ENCODE peak calls at places on chromosomes 3 and 15, in six cellular contexts. J, A, M, P, W and Q are unnamed samples.

GRCh38 chr15:33242165-33242564 is 47.7 kb upstream of the FMN1 start:
- DNase-seq in J (no peak), A (no peak), M (no peak), P (no peak), W (no peak), Q (no peak)

GRCh38 chr3:58009026-58009748 is 965 bp downstream of the FLNB start:
- DNase-seq in J (peak), A (no peak), M (peak), P (peak), W (no peak), Q (no peak)

GRCh38 chr15:99980791-99981190 is 247.6 kb upstream of the LYSMD4 start:
- DNase-seq in J (no peak), A (no peak), M (no peak), P (no peak), W (no peak), Q (no peak)

GRCh38 chr15:72599855-72600464 is 54.5 kb upstream of the GOLGA6B start:
- DNase-seq in J (peak), A (no peak), M (peak), P (peak), W (no peak), Q (peak)

GRCh38 chr15:60590935-60591490 is 112.1 kb upstream of the ICE2 start:
- DNase-seq in J (peak), A (peak), M (peak), P (peak), W (no peak), Q (peak)

GRCh38 chr15:92928351-92928750 is 28.2 kb downstream of the CHD2 start:
- DNase-seq in J (no peak), A (no peak), M (no peak), P (no peak), W (no peak), Q (no peak)

GRCh38 chr3:51338632-51339031 is 46.5 kb upstream of the MANF start:
- DNase-seq in J (no peak), A (peak), M (no peak), P (peak), W (no peak), Q (no peak)

GRCh38 chr3:101816215-101817149 is 32.8 kb upstream of the NFKBIZ start:
- DNase-seq in J (no peak), A (no peak), M (no peak), P (no peak), W (no peak), Q (no peak)

GRCh38 chr15:50653156-50653743 is 33.3 kb downstream of the TRPM7 start:
- DNase-seq in J (no peak), A (no peak), M (no peak), P (no peak), W (no peak), Q (no peak)

GRCh38 chr3:161221881-161222600 is 930 bp downstream of the NMD3 start:
- DNase-seq in J (peak), A (no peak), M (no peak), P (peak), W (no peak), Q (peak)

GRCh38 chr3:161220850-161221753 is at the start of gene NMD3:
- DNase-seq in J (peak), A (peak), M (peak), P (peak), W (peak), Q (peak)

GRCh38 chr3:161222662-161223061 is 1.6 kb downstream of the NMD3 start:
- DNase-seq in J (no peak), A (no peak), M (no peak), P (no peak), W (no peak), Q (no peak)

GRCh38 chr3:161219495-161219894 is 1.6 kb upstream of the NMD3 start:
- DNase-seq in J (no peak), A (no peak), M (no peak), P (no peak), W (no peak), Q (no peak)

DNA sequence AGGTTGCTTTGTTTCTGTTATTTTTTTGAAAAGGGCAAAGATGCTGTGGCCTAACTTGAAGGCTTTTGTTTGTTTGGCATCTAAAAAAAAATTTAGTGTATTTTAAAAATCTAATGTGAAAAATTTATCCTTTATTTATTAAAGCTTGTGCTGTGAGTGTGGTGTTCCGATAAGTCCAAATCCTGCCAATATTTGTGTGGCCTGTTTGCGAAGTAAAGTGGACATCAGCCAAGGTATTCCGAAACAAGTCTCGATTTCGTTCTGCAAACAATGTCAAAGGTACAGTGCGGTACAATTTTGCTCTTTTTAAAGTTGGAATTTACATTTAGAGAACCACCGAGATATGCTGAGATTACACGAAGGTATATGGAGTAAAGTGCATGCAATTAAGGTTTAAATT is 3.7 kb downstream of the NMD3 start:
- DNase-seq in J (no peak), A (no peak), M (no peak), P (peak), W (no peak), Q (no peak)
- H3K27ac ChIP-seq in J (no peak), A (no peak), M (no peak), P (no peak), W (no peak), Q (no peak)

GRCh38 chr3:124950026-124950425 is 15.5 kb upstream of the MUC13 start:
- DNase-seq in J (no peak), A (no peak), M (no peak), P (no peak), W (no peak), Q (no peak)

GRCh38 chr3:124951511-124952390 is 17.2 kb upstream of the MUC13 start:
- DNase-seq in J (no peak), A (no peak), M (no peak), P (no peak), W (no peak), Q (peak)

GRCh38 chr3:124952456-124952855 is 17.9 kb upstream of the MUC13 start:
- DNase-seq in J (no peak), A (no peak), M (no peak), P (no peak), W (no peak), Q (no peak)
- H3K27ac ChIP-seq in J (no peak), A (no peak), M (no peak), P (no peak), W (no peak), Q (no peak)

GRCh38 chr3:127409421-127410136 is 121.7 kb upstream of the PRR20G start:
- DNase-seq in J (no peak), A (peak), M (no peak), P (no peak), W (no peak), Q (no peak)

GRCh38 chr3:127410678-127411077 is 122.8 kb upstream of the PRR20G start:
- DNase-seq in J (no peak), A (peak), M (no peak), P (no peak), W (no peak), Q (no peak)

GRCh38 chr3:127410137-127410488 is 122.3 kb upstream of the PRR20G start:
- DNase-seq in J (no peak), A (peak), M (no peak), P (no peak), W (no peak), Q (no peak)

GRCh38 chr3:127412578-127413317 is 124.9 kb upstream of the PRR20G start:
- DNase-seq in J (no peak), A (no peak), M (no peak), P (no peak), W (no peak), Q (no peak)

DNA sequence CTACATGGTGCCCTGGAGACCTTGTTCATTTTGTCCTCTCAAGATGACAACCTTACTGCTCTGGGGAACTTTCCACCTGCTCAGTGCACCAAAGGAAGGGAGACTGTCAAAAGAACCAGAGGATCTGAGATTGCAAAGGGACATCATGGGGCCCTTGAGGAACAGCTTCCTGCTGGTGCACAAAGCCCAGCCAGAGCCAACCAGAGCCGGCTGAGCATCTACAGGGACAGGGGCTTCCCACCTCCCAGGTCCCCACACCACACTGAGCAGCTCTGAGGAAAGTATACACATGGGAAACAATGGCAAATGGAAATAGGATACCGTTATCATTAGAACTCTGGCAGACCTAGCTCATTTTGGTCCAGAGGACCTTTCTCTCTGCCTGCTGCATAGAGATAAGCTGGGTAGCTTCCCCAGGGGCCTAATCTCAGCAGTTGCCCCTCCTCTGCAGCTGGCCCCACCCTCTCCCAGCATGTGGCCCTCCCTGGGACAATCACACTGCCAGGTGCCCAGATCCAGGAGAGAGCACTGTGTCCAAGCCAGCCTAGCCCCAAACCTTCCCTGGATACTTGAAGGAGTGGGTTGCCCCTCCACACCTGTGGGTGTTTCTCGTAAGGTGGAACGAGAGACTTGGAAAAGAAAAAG is 123.4 kb upstream of the PRR20G start:
- DNase-seq in J (no peak), A (peak), M (no peak), P (no peak), W (no peak), Q (no peak)
- H3K27ac ChIP-seq in J (no peak), A (no peak), M (no peak), P (no peak), W (no peak), Q (no peak)

GRCh38 chr3:71057526-71057894 is 526.0 kb downstream of the FOXP1 start:
- DNase-seq in J (no peak), A (no peak), M (no peak), P (no peak), W (no peak), Q (no peak)

GRCh38 chr3:71054312-71054711 is 529.2 kb downstream of the FOXP1 start:
- DNase-seq in J (no peak), A (no peak), M (no peak), P (no peak), W (no peak), Q (no peak)

GRCh38 chr3:71053495-71053894 is 530.0 kb downstream of the FOXP1 start:
- DNase-seq in J (no peak), A (no peak), M (no peak), P (no peak), W (no peak), Q (no peak)

GRCh38 chr3:71055602-71056001 is 527.9 kb downstream of the FOXP1 start:
- DNase-seq in J (no peak), A (no peak), M (no peak), P (no peak), W (no peak), Q (no peak)

GRCh38 chr3:71056327-71056726 is 527.2 kb downstream of the FOXP1 start:
- DNase-seq in J (no peak), A (no peak), M (no peak), P (no peak), W (no peak), Q (no peak)
- H3K27ac ChIP-seq in J (no peak), A (peak), M (no peak), P (no peak), W (peak), Q (no peak)

DNA sequence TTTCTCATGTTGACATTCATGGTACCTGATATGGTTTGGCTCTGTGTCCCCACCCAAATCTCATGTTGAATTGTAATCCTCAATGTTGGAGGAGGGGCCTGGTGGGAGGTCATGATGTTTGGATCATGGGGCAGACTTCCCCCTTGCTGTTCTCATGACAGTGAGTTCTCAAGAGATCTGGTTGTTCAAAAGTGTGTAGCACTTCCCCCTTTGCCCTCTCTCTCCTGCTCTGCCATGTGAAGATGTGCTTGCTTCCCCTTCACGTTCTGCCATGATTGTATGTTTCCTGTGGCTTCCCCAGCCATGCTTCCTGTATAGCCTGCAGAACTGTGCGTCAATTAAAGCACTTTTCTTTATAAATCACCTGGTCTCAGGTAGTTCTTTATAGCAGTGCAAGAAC is 3.3 kb upstream of the UBL7 start:
- DNase-seq in J (no peak), A (no peak), M (no peak), P (no peak), W (no peak), Q (no peak)
- H3K27ac ChIP-seq in J (no peak), A (no peak), M (no peak), P (no peak), W (no peak), Q (no peak)

DNA sequence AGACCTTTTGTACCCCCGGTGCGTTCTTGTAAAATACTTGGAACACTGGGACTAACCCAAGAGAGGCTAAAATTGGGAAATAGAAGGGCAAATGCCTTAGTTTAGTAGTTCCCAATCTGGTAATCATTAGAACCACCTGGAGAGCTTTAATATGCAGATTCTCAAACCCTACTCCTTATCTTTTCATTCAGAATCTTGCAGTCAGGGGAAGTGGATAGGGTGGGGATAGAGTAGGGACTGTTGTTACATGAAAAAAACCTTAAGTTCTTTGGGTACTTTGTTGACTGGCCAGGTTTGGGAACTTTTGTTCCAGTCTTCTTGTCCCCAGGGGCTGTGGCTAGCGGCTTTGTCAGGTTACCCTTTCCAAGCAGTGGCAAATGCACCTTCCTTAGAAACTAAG is 15.9 kb downstream of the MAPKBP1 start:
- DNase-seq in J (no peak), A (no peak), M (no peak), P (no peak), W (no peak), Q (no peak)
- H3K27ac ChIP-seq in J (no peak), A (no peak), M (peak), P (no peak), W (peak), Q (no peak)

GRCh38 chr3:12964713-12965612 is 108.3 kb downstream of the IQSEC1 start:
- DNase-seq in J (no peak), A (no peak), M (no peak), P (peak), W (no peak), Q (no peak)
- H3K27ac ChIP-seq in J (no peak), A (peak), M (no peak), P (peak), W (peak), Q (no peak)

GRCh38 chr15:70726753-70727152 is 36.6 kb downstream of the UACA start:
- DNase-seq in J (no peak), A (no peak), M (peak), P (no peak), W (no peak), Q (no peak)
- H3K27ac ChIP-seq in J (no peak), A (no peak), M (no peak), P (no peak), W (no peak), Q (no peak)